ENCODE peak calls at places on chromosomes 13 and 19, in nine cellular contexts. One of them, this sample, is unnamed.

GRCh38 chr13:106597190-106597589 is 29.3 kb upstream of the ARGLU1 start:
- DNase-seq in adrenal gland: no peak
- DNase-seq in testis: peak; percentile 47
- DNase-seq in AG04450: no peak
- DNase-seq in DND-41: no peak
- DNase-seq in pancreas: no peak
- DNase-seq in gastrocnemius medialis: no peak
- DNase-seq in endodermal cell: no peak
- DNase-seq in Peyer's patch: no peak
- DNase-seq in this sample: no peak

GRCh38 chr19:776549-776948 is 20.7 kb upstream of the PTBP1 start:
- DNase-seq in adrenal gland: no peak
- DNase-seq in testis: no peak
- DNase-seq in AG04450: no peak
- DNase-seq in DND-41: no peak
- DNase-seq in pancreas: peak; percentile 27
- DNase-seq in gastrocnemius medialis: no peak
- DNase-seq in endodermal cell: no peak
- DNase-seq in Peyer's patch: no peak
- DNase-seq in this sample: no peak

GRCh38 chr19:40610396-40611064 is 9.4 kb downstream of the LTBP4 start:
- DNase-seq in adrenal gland: peak; percentile 88
- DNase-seq in testis: peak; percentile 55
- DNase-seq in AG04450: no peak
- DNase-seq in DND-41: peak; percentile 18
- DNase-seq in pancreas: peak; percentile 92
- DNase-seq in gastrocnemius medialis: peak; percentile 45
- DNase-seq in endodermal cell: no peak
- DNase-seq in Peyer's patch: peak; percentile 77
- DNase-seq in this sample: peak; percentile 48

GRCh38 chr13:89982406-89983085 is 1364.9 kb upstream of the MIR17HG start:
- DNase-seq in adrenal gland: no peak
- DNase-seq in testis: no peak
- DNase-seq in AG04450: no peak
- DNase-seq in DND-41: no peak
- DNase-seq in pancreas: no peak
- DNase-seq in gastrocnemius medialis: no peak
- DNase-seq in endodermal cell: no peak
- DNase-seq in Peyer's patch: no peak
- DNase-seq in this sample: no peak

GRCh38 chr19:4548238-4548584 is 8.4 kb upstream of the LRG1 start:
- DNase-seq in adrenal gland: no peak
- DNase-seq in testis: no peak
- DNase-seq in AG04450: no peak
- DNase-seq in DND-41: no peak
- DNase-seq in pancreas: peak; percentile 61
- DNase-seq in gastrocnemius medialis: no peak
- DNase-seq in endodermal cell: no peak
- DNase-seq in Peyer's patch: no peak
- DNase-seq in this sample: no peak

GRCh38 chr19:48752511-48753365 is at the start of gene FUT1:
- DNase-seq in adrenal gland: peak; percentile 57
- DNase-seq in testis: peak; percentile 64
- DNase-seq in AG04450: no peak
- DNase-seq in DND-41: no peak
- DNase-seq in pancreas: peak; percentile 98
- DNase-seq in gastrocnemius medialis: no peak
- DNase-seq in endodermal cell: peak; percentile 98
- DNase-seq in Peyer's patch: peak; percentile 83
- DNase-seq in this sample: peak; percentile 49

GRCh38 chr19:42295831-42296525 is 6.0 kb upstream of the PRR19 start:
- DNase-seq in adrenal gland: peak; percentile 91
- DNase-seq in testis: peak; percentile 93
- DNase-seq in AG04450: no peak
- DNase-seq in DND-41: peak; percentile 86
- DNase-seq in pancreas: peak; percentile 93
- DNase-seq in gastrocnemius medialis: peak; percentile 55
- DNase-seq in endodermal cell: peak; percentile 98
- DNase-seq in Peyer's patch: peak; percentile 89
- DNase-seq in this sample: peak; percentile 95

GRCh38 chr19:55645512-55645881 is 2.0 kb downstream of the ZNF581 start:
- DNase-seq in adrenal gland: no peak
- DNase-seq in testis: no peak
- DNase-seq in AG04450: no peak
- DNase-seq in DND-41: no peak
- DNase-seq in pancreas: no peak
- DNase-seq in gastrocnemius medialis: no peak
- DNase-seq in endodermal cell: no peak
- DNase-seq in Peyer's patch: no peak
- DNase-seq in this sample: no peak

GRCh38 chr19:47309038-47309437 is 623 bp upstream of the C5AR1 start:
- DNase-seq in adrenal gland: no peak
- DNase-seq in testis: no peak
- DNase-seq in AG04450: no peak
- DNase-seq in DND-41: no peak
- DNase-seq in pancreas: no peak
- DNase-seq in gastrocnemius medialis: no peak
- DNase-seq in endodermal cell: no peak
- DNase-seq in Peyer's patch: no peak
- DNase-seq in this sample: no peak

GRCh38 chr13:51156666-51157065 is 45.6 kb upstream of the C13orf42 start:
- DNase-seq in adrenal gland: no peak
- DNase-seq in testis: no peak
- DNase-seq in AG04450: no peak
- DNase-seq in DND-41: no peak
- DNase-seq in pancreas: no peak
- DNase-seq in gastrocnemius medialis: no peak
- DNase-seq in endodermal cell: peak; percentile 37
- DNase-seq in Peyer's patch: no peak
- DNase-seq in this sample: no peak

GRCh38 chr13:26255717-26256277 is 1.9 kb downstream of the CDK8 start:
- DNase-seq in adrenal gland: no peak
- DNase-seq in testis: no peak
- DNase-seq in AG04450: no peak
- DNase-seq in DND-41: no peak
- DNase-seq in pancreas: no peak
- DNase-seq in gastrocnemius medialis: no peak
- DNase-seq in endodermal cell: no peak
- DNase-seq in Peyer's patch: no peak
- DNase-seq in this sample: no peak

GRCh38 chr13:106566682-106567420 is 1.1 kb downstream of the ARGLU1 start:
- DNase-seq in adrenal gland: peak; percentile 65
- DNase-seq in testis: peak; percentile 73
- DNase-seq in AG04450: no peak
- DNase-seq in DND-41: peak; percentile 57
- DNase-seq in pancreas: no peak
- DNase-seq in gastrocnemius medialis: peak; percentile 23
- DNase-seq in endodermal cell: peak; percentile 79
- DNase-seq in Peyer's patch: no peak
- DNase-seq in this sample: peak; percentile 13

GRCh38 chr19:1245468-1245867 is 2.9 kb upstream of the MIDN start:
- DNase-seq in adrenal gland: no peak
- DNase-seq in testis: no peak
- DNase-seq in AG04450: no peak
- DNase-seq in DND-41: no peak
- DNase-seq in pancreas: peak; percentile 86
- DNase-seq in gastrocnemius medialis: peak; percentile 74
- DNase-seq in endodermal cell: no peak
- DNase-seq in Peyer's patch: no peak
- DNase-seq in this sample: no peak

GRCh38 chr13:113548171-113548641 is 36.3 kb upstream of the TFDP1 start:
- DNase-seq in adrenal gland: peak; percentile 19
- DNase-seq in testis: peak; percentile 13
- DNase-seq in AG04450: no peak
- DNase-seq in DND-41: no peak
- DNase-seq in pancreas: peak; percentile 41
- DNase-seq in gastrocnemius medialis: no peak
- DNase-seq in endodermal cell: peak; percentile 43
- DNase-seq in Peyer's patch: no peak
- DNase-seq in this sample: no peak

GRCh38 chr19:58128041-58128685 is 22.4 kb downstream of the ZNF329 start:
- DNase-seq in adrenal gland: no peak
- DNase-seq in testis: no peak
- DNase-seq in AG04450: no peak
- DNase-seq in DND-41: no peak
- DNase-seq in pancreas: no peak
- DNase-seq in gastrocnemius medialis: no peak
- DNase-seq in endodermal cell: peak; percentile 50
- DNase-seq in Peyer's patch: no peak
- DNase-seq in this sample: no peak

DNA sequence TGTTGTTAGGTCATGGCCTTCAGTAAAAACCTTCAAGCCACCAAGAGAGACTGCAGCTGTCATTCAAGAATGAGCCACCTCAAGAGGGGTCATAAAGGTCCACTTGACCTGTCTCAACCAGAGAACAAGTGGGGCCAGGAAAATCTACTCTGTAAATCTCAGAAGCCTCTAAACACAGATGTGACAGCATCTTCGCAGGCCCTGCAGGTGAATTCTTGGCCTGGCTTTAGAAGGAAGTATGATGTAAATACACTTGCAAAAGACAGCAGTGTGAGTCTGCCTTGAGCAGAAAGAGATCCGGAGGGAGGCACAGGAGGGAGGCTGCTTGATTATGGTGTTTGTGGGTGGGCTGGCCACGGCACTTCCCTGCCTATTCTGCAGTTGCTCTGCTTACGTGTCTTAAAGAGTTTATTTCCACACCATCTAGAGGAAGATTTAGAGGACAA is 1082.9 kb downstream of the UQCRFS1 start:
- DNase-seq in adrenal gland: no peak
- DNase-seq in testis: no peak
- DNase-seq in AG04450: no peak
- DNase-seq in DND-41: no peak
- DNase-seq in pancreas: no peak
- DNase-seq in gastrocnemius medialis: no peak
- DNase-seq in endodermal cell: no peak
- DNase-seq in Peyer's patch: no peak
- DNase-seq in this sample: no peak
- H3K9me3 ChIP-seq in adrenal gland: no peaks in the 10 kb centered on the region
- H3K9me3 ChIP-seq in testis: no peaks in the 10 kb centered on the region
- H3K9me3 ChIP-seq in AG04450: peaks cover 17% of the 10 kb centered on the region
- H3K9me3 ChIP-seq in DND-41: no peaks in the 10 kb centered on the region
- H3K9me3 ChIP-seq in pancreas: no peaks in the 10 kb centered on the region
- H3K9me3 ChIP-seq in gastrocnemius medialis: no peaks in the 10 kb centered on the region
- H3K9me3 ChIP-seq in endodermal cell: peaks cover 7% of the 10 kb centered on the region
- H3K9me3 ChIP-seq in Peyer's patch: no peaks in the 10 kb centered on the region
- H3K9me3 ChIP-seq in this sample: no peaks in the 10 kb centered on the region

GRCh38 chr19:39359026-39359425 is 16.8 kb downstream of the SAMD4B start:
- DNase-seq in adrenal gland: no peak
- DNase-seq in testis: no peak
- DNase-seq in AG04450: no peak
- DNase-seq in DND-41: no peak
- DNase-seq in pancreas: no peak
- DNase-seq in gastrocnemius medialis: no peak
- DNase-seq in endodermal cell: no peak
- DNase-seq in Peyer's patch: no peak
- DNase-seq in this sample: no peak
- H3K27ac ChIP-seq in adrenal gland: no peak overlapping the region
- H3K27ac ChIP-seq in testis: no peak overlapping the region
- H3K27ac ChIP-seq in AG04450: no peak overlapping the region
- H3K27ac ChIP-seq in DND-41: no peak overlapping the region
- H3K27ac ChIP-seq in pancreas: no peak overlapping the region
- H3K27ac ChIP-seq in gastrocnemius medialis: no peak overlapping the region
- H3K27ac ChIP-seq in endodermal cell: no peak overlapping the region
- H3K27ac ChIP-seq in Peyer's patch: no peak overlapping the region
- H3K27ac ChIP-seq in this sample: no peak overlapping the region

GRCh38 chr19:23855676-23856075 is 59.0 kb upstream of the ZNF726 start:
- DNase-seq in adrenal gland: no peak
- DNase-seq in testis: no peak
- DNase-seq in AG04450: no peak
- DNase-seq in DND-41: no peak
- DNase-seq in pancreas: no peak
- DNase-seq in gastrocnemius medialis: no peak
- DNase-seq in endodermal cell: peak; percentile 44
- DNase-seq in Peyer's patch: no peak
- DNase-seq in this sample: no peak
- H3K9me3 ChIP-seq in adrenal gland: no peaks in the 10 kb centered on the region
- H3K9me3 ChIP-seq in testis: no peaks in the 10 kb centered on the region
- H3K9me3 ChIP-seq in AG04450: peaks cover 14% of the 10 kb centered on the region
- H3K9me3 ChIP-seq in DND-41: peaks cover 5% of the 10 kb centered on the region
- H3K9me3 ChIP-seq in pancreas: no peaks in the 10 kb centered on the region
- H3K9me3 ChIP-seq in gastrocnemius medialis: no peaks in the 10 kb centered on the region
- H3K9me3 ChIP-seq in endodermal cell: peaks cover 42% of the 10 kb centered on the region
- H3K9me3 ChIP-seq in Peyer's patch: no peaks in the 10 kb centered on the region
- H3K9me3 ChIP-seq in this sample: peaks cover 6% of the 10 kb centered on the region

GRCh38 chr13:24184855-24185254 is 24.3 kb downstream of the SPATA13 start:
- DNase-seq in adrenal gland: no peak
- DNase-seq in testis: peak; percentile 23
- DNase-seq in AG04450: no peak
- DNase-seq in DND-41: no peak
- DNase-seq in pancreas: no peak
- DNase-seq in gastrocnemius medialis: no peak
- DNase-seq in endodermal cell: peak; percentile 24
- DNase-seq in Peyer's patch: no peak
- DNase-seq in this sample: no peak
- H3K27ac ChIP-seq in adrenal gland: no peak overlapping the region
- H3K27ac ChIP-seq in testis: no peak overlapping the region
- H3K27ac ChIP-seq in AG04450: no peak overlapping the region
- H3K27ac ChIP-seq in DND-41: no peak overlapping the region
- H3K27ac ChIP-seq in pancreas: peak overlapping the region; percentile 88
- H3K27ac ChIP-seq in gastrocnemius medialis: no peak overlapping the region
- H3K27ac ChIP-seq in endodermal cell: no peak overlapping the region
- H3K27ac ChIP-seq in Peyer's patch: peak overlapping the region; percentile 66
- H3K27ac ChIP-seq in this sample: no peak overlapping the region

GRCh38 chr13:40875048-40875447 is 85.6 kb downstream of the SLC25A15 start:
- DNase-seq in adrenal gland: no peak
- DNase-seq in testis: no peak
- DNase-seq in AG04450: no peak
- DNase-seq in DND-41: no peak
- DNase-seq in pancreas: no peak
- DNase-seq in gastrocnemius medialis: no peak
- DNase-seq in endodermal cell: no peak
- DNase-seq in Peyer's patch: no peak
- DNase-seq in this sample: no peak
- H3K9me3 ChIP-seq in adrenal gland: no peaks in the 10 kb centered on the region
- H3K9me3 ChIP-seq in testis: no peaks in the 10 kb centered on the region
- H3K9me3 ChIP-seq in AG04450: peaks cover 39% of the 10 kb centered on the region
- H3K9me3 ChIP-seq in DND-41: peaks cover 70% of the 10 kb centered on the region
- H3K9me3 ChIP-seq in pancreas: no peaks in the 10 kb centered on the region
- H3K9me3 ChIP-seq in gastrocnemius medialis: no peaks in the 10 kb centered on the region
- H3K9me3 ChIP-seq in endodermal cell: peaks cover 57% of the 10 kb centered on the region
- H3K9me3 ChIP-seq in Peyer's patch: peaks cover 53% of the 10 kb centered on the region
- H3K9me3 ChIP-seq in this sample: peaks cover 10% of the 10 kb centered on the region

GRCh38 chr13:74098077-74098476 is 36.1 kb downstream of the KLF12 start:
- DNase-seq in adrenal gland: no peak
- DNase-seq in testis: no peak
- DNase-seq in AG04450: no peak
- DNase-seq in DND-41: no peak
- DNase-seq in pancreas: no peak
- DNase-seq in gastrocnemius medialis: no peak
- DNase-seq in endodermal cell: no peak
- DNase-seq in Peyer's patch: no peak
- DNase-seq in this sample: no peak
- H3K27ac ChIP-seq in adrenal gland: no peak overlapping the region
- H3K27ac ChIP-seq in testis: no peak overlapping the region
- H3K27ac ChIP-seq in AG04450: no peak overlapping the region
- H3K27ac ChIP-seq in DND-41: no peak overlapping the region
- H3K27ac ChIP-seq in pancreas: no peak overlapping the region
- H3K27ac ChIP-seq in gastrocnemius medialis: no peak overlapping the region
- H3K27ac ChIP-seq in endodermal cell: no peak overlapping the region
- H3K27ac ChIP-seq in Peyer's patch: no peak overlapping the region
- H3K27ac ChIP-seq in this sample: no peak overlapping the region

GRCh38 chr19:52366414-52366824 is 3.3 kb upstream of the ZNF880 start:
- DNase-seq in adrenal gland: no peak
- DNase-seq in testis: no peak
- DNase-seq in AG04450: no peak
- DNase-seq in DND-41: no peak
- DNase-seq in pancreas: no peak
- DNase-seq in gastrocnemius medialis: no peak
- DNase-seq in endodermal cell: no peak
- DNase-seq in Peyer's patch: no peak
- DNase-seq in this sample: no peak
- H3K9me3 ChIP-seq in adrenal gland: peaks cover 14% of the 10 kb centered on the region
- H3K9me3 ChIP-seq in testis: no peaks in the 10 kb centered on the region
- H3K9me3 ChIP-seq in AG04450: peaks cover 54% of the 10 kb centered on the region
- H3K9me3 ChIP-seq in DND-41: peaks cover 37% of the 10 kb centered on the region
- H3K9me3 ChIP-seq in pancreas: peaks cover 5% of the 10 kb centered on the region
- H3K9me3 ChIP-seq in gastrocnemius medialis: no peaks in the 10 kb centered on the region
- H3K9me3 ChIP-seq in endodermal cell: peaks cover 82% of the 10 kb centered on the region
- H3K9me3 ChIP-seq in Peyer's patch: peaks cover 29% of the 10 kb centered on the region
- H3K9me3 ChIP-seq in this sample: peaks cover 37% of the 10 kb centered on the region

This sample was measured in CD8-positive, alpha-beta T cell.